ENCODE peak calls at places on chromosomes 12 and 14, in four cellular contexts. E is GDM1, S is upper lobe of right lung, Y is NCI-H2029 treated with DMSO at 0.1 percent for 48 hours. P is an unnamed sample.

GRCh38 chr14:95045255-95045701 is 112.1 kb downstream of the DICER1 start:
- DNase-seq in Y (no peak), E (no peak), S (peak; percentile 34), P (no peak)

GRCh38 chr14:34078117-34078743 is 127.4 kb upstream of the EGLN3 start:
- DNase-seq in E (peak; percentile 90), S (no peak), Y (no peak), P (no peak)

GRCh38 chr12:10097521-10097920 is 1.3 kb downstream of the CLEC1A start:
- DNase-seq in Y (no peak), E (no peak), S (no peak), P (peak; percentile 30)

GRCh38 chr12:26630546-26631027 is 202.4 kb downstream of the ITPR2 start:
- DNase-seq in E (no peak), S (no peak), Y (no peak), P (peak; percentile 59)

GRCh38 chr12:108173160-108173559 is 44.1 kb downstream of the WSCD2 start:
- DNase-seq in S (no peak), E (no peak), Y (no peak), P (no peak)

GRCh38 chr12:86158956-86159355 is 97.2 kb downstream of the MGAT4C start:
- DNase-seq in Y (no peak), S (no peak), E (no peak), P (no peak)

GRCh38 chr12:6430124-6430989 is 14.4 kb upstream of the CD27 start:
- DNase-seq in S (peak; percentile 88), E (peak; percentile 53), Y (no peak), P (peak; percentile 99)

GRCh38 chr12:42140901-42141300 is 3.8 kb downstream of the GXYLT1 start:
- DNase-seq in E (no peak), S (no peak), Y (no peak), P (no peak)

GRCh38 chr12:118136559-118137003 is 657 bp downstream of the PEBP1 start:
- DNase-seq in Y (no peak), S (peak; percentile 85), E (no peak), P (peak; percentile 4)

GRCh38 chr14:24060984-24061913 is 9.4 kb downstream of the CARMIL3 start:
- DNase-seq in S (peak; percentile 11), E (no peak), Y (no peak), P (no peak)

GRCh38 chr12:50397122-50397650 is 777 bp upstream of the FAM186A start:
- DNase-seq in E (no peak), S (no peak), Y (no peak), P (no peak)

GRCh38 chr14:20455355-20456300 is 602 bp downstream of the APEX1 start:
- DNase-seq in S (no peak), Y (no peak), E (no peak), P (peak; percentile 65)

GRCh38 chr14:86035882-86036281 is 505.9 kb downstream of the FLRT2 start:
- DNase-seq in S (no peak), Y (no peak), E (no peak), P (no peak)

GRCh38 chr14:90274808-90275454 is 18.6 kb downstream of the PSMC1 start:
- DNase-seq in E (no peak), S (no peak), Y (no peak), P (no peak)

GRCh38 chr14:22558221-22558913 is 30.7 kb downstream of the DAD1 start:
- DNase-seq in E (no peak), S (no peak), Y (no peak), P (no peak)

GRCh38 chr12:122185494-122186082 is 2.7 kb downstream of the LRRC43 start:
- DNase-seq in E (no peak), S (no peak), Y (no peak), P (no peak)

GRCh38 chr14:86787782-86788181 is 1205.2 kb downstream of the GALC start:
- DNase-seq in Y (no peak), S (no peak), E (no peak), P (no peak)

GRCh38 chr12:5614206-5614605 is 182.3 kb downstream of the NTF3 start:
- DNase-seq in E (no peak), Y (no peak), S (no peak), P (peak; percentile 21)

GRCh38 chr12:6575648-6576047 is 7.6 kb upstream of the NOP2 start:
- DNase-seq in Y (no peak), S (no peak), E (no peak), P (no peak)

GRCh38 chr12:76337583-76337982 is 10.6 kb downstream of the BBS10 start:
- DNase-seq in S (no peak), Y (no peak), E (no peak), P (no peak)

GRCh38 chr12:90262261-90262660 is 553.6 kb upstream of the ATP2B1 start:
- DNase-seq in Y (no peak), S (no peak), E (no peak), P (peak; percentile 32)

GRCh38 chr14:61145903-61146411 is 135.2 kb downstream of the TMEM30B start:
- DNase-seq in E (no peak), Y (no peak), S (no peak), P (peak; percentile 71)

GRCh38 chr12:50220357-50221061 is 53.3 kb upstream of the CERS5 start:
- DNase-seq in E (no peak), S (no peak), Y (peak; percentile 13), P (no peak)

GRCh38 chr12:124683330-124683662 is 115.9 kb upstream of the NCOR2 start:
- DNase-seq in Y (no peak), S (no peak), E (no peak), P (no peak)

GRCh38 chr14:53444677-53445312 is 291.7 kb upstream of the DDHD1 start:
- DNase-seq in S (no peak), E (no peak), Y (no peak), P (no peak)

GRCh38 chr14:24179961-24180726 is 8.3 kb downstream of the REC8 start:
- DNase-seq in Y (peak; percentile 21), S (peak; percentile 50), E (no peak), P (peak; percentile 76)

GRCh38 chr12:52241205-52241842 is 8.3 kb downstream of the KRT7 start:
- DNase-seq in Y (no peak), E (no peak), S (no peak), P (no peak)

GRCh38 chr12:133235401-133236112 is at the start of gene ANHX:
- DNase-seq in S (no peak), E (no peak), Y (no peak), P (no peak)

GRCh38 chr14:43360239-43360638 is 1146.8 kb downstream of the FSCB start:
- DNase-seq in E (no peak), Y (no peak), S (no peak), P (no peak)

GRCh38 chr14:88005978-88006851 is 1.3 kb downstream of the GPR65 start:
- DNase-seq in S (no peak), Y (no peak), E (peak; percentile 68), P (no peak)

GRCh38 chr14:79540394-79540793 is 670.9 kb downstream of the DIO2 start:
- DNase-seq in S (no peak), E (no peak), Y (no peak), P (no peak)

GRCh38 chr12:110317921-110318320 is 36.9 kb downstream of the ATP2A2 start:
- DNase-seq in S (no peak), E (no peak), Y (no peak), P (no peak)

GRCh38 chr14:60984225-60984624 is 3.2 kb downstream of the SLC38A6 start:
- DNase-seq in E (no peak), S (no peak), Y (no peak), P (no peak)

GRCh38 chr14:68627868-68628604 is 164.8 kb downstream of the ZFP36L1 start:
- DNase-seq in Y (no peak), E (no peak), S (peak; percentile 88), P (no peak)

GRCh38 chr12:64814432-64814831 is 10.0 kb upstream of the TBC1D30 start:
- DNase-seq in E (no peak), Y (peak; percentile 49), S (no peak), P (no peak)

GRCh38 chr12:72346331-72346944 is 74.3 kb downstream of the TRHDE start:
- DNase-seq in S (no peak), E (peak; percentile 36), Y (peak; percentile 12), P (no peak)

GRCh38 chr14:60515696-60516284 is 6.8 kb downstream of the SIX6 start:
- DNase-seq in S (no peak), E (no peak), Y (no peak), P (no peak)

GRCh38 chr12:68036642-68037041 is 47.4 kb downstream of the IFNG-AS1 start:
- DNase-seq in E (no peak), S (no peak), Y (no peak), P (no peak)

P was measured in GM04503.